ENCODE peak calls at places on chromosomes 16 and 17, in ten cellular contexts. B is heart left ventricle, K is mammary epithelial cell, N is Caco-2, E is endothelial cell of umbilical vein, C is thoracic aorta, T is tibial nerve, W is neuronal stem cell, S is spleen, G is esophagus muscularis mucosa. O is an unnamed sample. For H3K4me1 and H3K36me3, the result is how much of the 10 kb centered on the place peaks cover.

GRCh38 chr16:84416407-84417321 is 48.3 kb downstream of the ATP2C2 start:
- DNase-seq in B (no peak), K (no peak), N (no peak), E (no peak), C (no peak), T (no peak), W (no peak), S (no peak), G (no peak), O (no peak)

GRCh38 chr17:45895304-45895968 is 1.1 kb downstream of the MAPT start:
- DNase-seq in B (peak), K (peak), N (no peak), E (peak), C (no peak), T (no peak), W (peak), S (no peak), G (no peak), O (peak)

GRCh38 chr17:4229627-4230026 is 34.2 kb downstream of the ANKFY1 start:
- DNase-seq in B (peak), K (peak), N (no peak), E (no peak), C (peak), T (no peak), W (no peak), S (no peak), G (peak), O (no peak)

GRCh38 chr16:75821117-75821516 is 94.8 kb upstream of the CPHXL start:
- DNase-seq in B (no peak), K (no peak), N (no peak), E (no peak), C (no peak), T (no peak), W (no peak), S (no peak), G (no peak), O (no peak)

GRCh38 chr16:76943936-76944335 is 247.1 kb upstream of the MON1B start:
- DNase-seq in B (no peak), K (no peak), N (no peak), E (no peak), C (no peak), T (no peak), W (no peak), S (no peak), G (no peak), O (no peak)

GRCh38 chr17:76307966-76308338 is at the start of gene QRICH2:
- DNase-seq in B (no peak), K (no peak), N (no peak), E (no peak), C (no peak), T (no peak), W (no peak), S (peak), G (no peak), O (no peak)

GRCh38 chr17:73551756-73552155 is 92.5 kb downstream of the SDK2 start:
- DNase-seq in B (no peak), K (no peak), N (no peak), E (no peak), C (no peak), T (no peak), W (no peak), S (no peak), G (no peak), O (no peak)

GRCh38 chr17:57868007-57868774 is 18.3 kb upstream of the MRPS23 start:
- DNase-seq in B (peak), K (peak), N (no peak), E (peak), C (peak), T (peak), W (peak), S (peak), G (peak), O (peak)

GRCh38 chr16:87274808-87275207 is 42.4 kb downstream of the C16orf95 start:
- DNase-seq in B (no peak), K (no peak), N (no peak), E (no peak), C (no peak), T (no peak), W (no peak), S (peak), G (no peak), O (no peak)

GRCh38 chr17:42329025-42329976 is 41.0 kb downstream of the STAT5A start:
- DNase-seq in B (no peak), K (peak), N (peak), E (peak), C (no peak), T (no peak), W (peak), S (no peak), G (no peak), O (peak)

GRCh38 chr17:41812176-41813038 is at the start of gene FKBP10:
- DNase-seq in B (peak), K (peak), N (peak), E (peak), C (peak), T (peak), W (peak), S (no peak), G (no peak), O (peak)

GRCh38 chr17:50097907-50098306 is 2.8 kb downstream of the PDK2 start:
- DNase-seq in B (no peak), K (no peak), N (no peak), E (no peak), C (no peak), T (no peak), W (no peak), S (no peak), G (no peak), O (no peak)

GRCh38 chr17:15262291-15263205 is 2.6 kb downstream of the PMP22 start:
- DNase-seq in B (peak), K (peak), N (peak), E (peak), C (peak), T (peak), W (peak), S (peak), G (peak), O (peak)

GRCh38 chr16:835373-835772 is 34.8 kb upstream of the GNG13 start:
- DNase-seq in B (no peak), K (no peak), N (no peak), E (no peak), C (no peak), T (no peak), W (no peak), S (no peak), G (no peak), O (no peak)

GRCh38 chr17:55634702-55635101 is 88.0 kb downstream of the TMEM100 start:
- DNase-seq in B (no peak), K (no peak), N (no peak), E (no peak), C (no peak), T (no peak), W (no peak), S (no peak), G (no peak), O (no peak)

GRCh38 chr16:81645303-81645702 is 133.8 kb upstream of the PLCG2 start:
- DNase-seq in B (peak), K (peak), N (no peak), E (peak), C (no peak), T (no peak), W (no peak), S (peak), G (no peak), O (no peak)

GRCh38 chr16:15542261-15542660 is 100.7 kb downstream of the MARF1 start:
- DNase-seq in B (no peak), K (no peak), N (no peak), E (no peak), C (no peak), T (no peak), W (no peak), S (no peak), G (no peak), O (no peak)

GRCh38 chr17:77332034-77332971 is 191.5 kb downstream of the SEC14L1 start:
- DNase-seq in B (no peak), K (no peak), N (no peak), E (no peak), C (no peak), T (peak), W (no peak), S (peak), G (no peak), O (peak)

GRCh38 chr17:29784661-29785060 is 145.4 kb downstream of the SSH2 start:
- DNase-seq in B (no peak), K (no peak), N (no peak), E (peak), C (no peak), T (no peak), W (no peak), S (no peak), G (no peak), O (no peak)

GRCh38 chr16:21236831-21237230 is 3.3 kb downstream of the ANKS4B start:
- DNase-seq in B (no peak), K (no peak), N (no peak), E (no peak), C (no peak), T (no peak), W (no peak), S (no peak), G (no peak), O (no peak)

GRCh38 chr16:21228473-21228872 is 5.0 kb upstream of the ANKS4B start:
- DNase-seq in B (no peak), K (no peak), N (no peak), E (no peak), C (no peak), T (no peak), W (no peak), S (no peak), G (no peak), O (no peak)

GRCh38 chr16:21235199-21235585 is 1.7 kb downstream of the ANKS4B start:
- DNase-seq in B (no peak), K (no peak), N (no peak), E (no peak), C (no peak), T (no peak), W (no peak), S (no peak), G (no peak), O (no peak)

GRCh38 chr16:21233045-21233520 is 416 bp upstream of the ANKS4B start:
- DNase-seq in B (no peak), K (no peak), N (no peak), E (no peak), C (no peak), T (no peak), W (no peak), S (no peak), G (no peak), O (no peak)

GRCh38 chr16:21233521-21234150 is at the start of gene ANKS4B:
- DNase-seq in B (no peak), K (no peak), N (peak), E (no peak), C (no peak), T (no peak), W (no peak), S (no peak), G (no peak), O (peak)
- H3K4me3 ChIP-seq in B (no peak), K (no peak), N (peak), E (no peak), C (no peak), T (no peak), W (no peak), S (no peak), G (no peak), O (peak)

GRCh38 chr16:53220585-53220984 is 165.8 kb downstream of the CHD9 start:
- DNase-seq in B (no peak), K (no peak), N (no peak), E (peak), C (no peak), T (no peak), W (no peak), S (no peak), G (no peak), O (no peak)

GRCh38 chr16:53224932-53225533 is 170.2 kb downstream of the CHD9 start:
- DNase-seq in B (no peak), K (peak), N (no peak), E (no peak), C (no peak), T (no peak), W (no peak), S (no peak), G (no peak), O (no peak)

GRCh38 chr16:53216798-53217197 is 162.0 kb downstream of the CHD9 start:
- DNase-seq in B (no peak), K (no peak), N (no peak), E (no peak), C (no peak), T (no peak), W (no peak), S (no peak), G (no peak), O (no peak)

DNA sequence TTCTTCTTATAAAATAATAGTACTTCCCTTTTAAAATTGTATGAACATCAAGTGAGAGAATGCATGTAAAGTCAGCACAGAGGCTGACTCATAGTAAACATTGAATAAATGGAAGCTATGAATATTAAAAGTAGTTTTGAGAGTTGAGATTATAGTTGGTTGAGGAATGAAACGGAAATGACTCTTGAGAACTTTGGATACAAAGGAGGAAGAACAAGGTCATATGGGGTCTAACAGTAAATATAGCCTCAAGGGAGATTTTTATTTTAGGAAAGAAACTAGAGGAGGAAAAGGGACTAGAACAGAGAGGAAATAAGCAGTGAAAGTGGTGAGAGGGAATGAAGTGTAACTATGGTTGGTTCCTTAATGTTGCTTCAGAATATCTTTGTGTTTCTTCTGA is 165.0 kb downstream of the CHD9 start:
- DNase-seq in B (no peak), K (no peak), N (no peak), E (peak), C (no peak), T (no peak), W (no peak), S (no peak), G (no peak), O (no peak)
- H3K4me1 ChIP-seq in B (half or more), K (under half), N (under half), E (under half), C (under half), T (half or more), W (under half), S (half or more), G (half or more), O (under half)

GRCh38 chr16:46903255-46903905 is 19.2 kb downstream of the GPT2 start:
- DNase-seq in B (no peak), K (no peak), N (no peak), E (no peak), C (no peak), T (no peak), W (no peak), S (no peak), G (no peak), O (no peak)
- H3K36me3 ChIP-seq in B (under half), K (under half), N (under half), E (under half), C (under half), T (under half), W (half or more), S (under half), G (under half), O (under half)

GRCh38 chr17:79524201-79524882 is 86.5 kb downstream of the RBFOX3 start:
- DNase-seq in B (no peak), K (no peak), N (no peak), E (no peak), C (no peak), T (no peak), W (no peak), S (no peak), G (no peak), O (no peak)

GRCh38 chr17:79522414-79522813 is 88.4 kb downstream of the RBFOX3 start:
- DNase-seq in B (no peak), K (no peak), N (no peak), E (no peak), C (no peak), T (no peak), W (no peak), S (no peak), G (no peak), O (no peak)

GRCh38 chr17:79528592-79529125 is 82.2 kb downstream of the RBFOX3 start:
- DNase-seq in B (no peak), K (no peak), N (no peak), E (no peak), C (no peak), T (no peak), W (no peak), S (no peak), G (no peak), O (no peak)

GRCh38 chr17:79527286-79527685 is 83.6 kb downstream of the RBFOX3 start:
- DNase-seq in B (no peak), K (no peak), N (no peak), E (no peak), C (no peak), T (no peak), W (no peak), S (no peak), G (no peak), O (no peak)

DNA sequence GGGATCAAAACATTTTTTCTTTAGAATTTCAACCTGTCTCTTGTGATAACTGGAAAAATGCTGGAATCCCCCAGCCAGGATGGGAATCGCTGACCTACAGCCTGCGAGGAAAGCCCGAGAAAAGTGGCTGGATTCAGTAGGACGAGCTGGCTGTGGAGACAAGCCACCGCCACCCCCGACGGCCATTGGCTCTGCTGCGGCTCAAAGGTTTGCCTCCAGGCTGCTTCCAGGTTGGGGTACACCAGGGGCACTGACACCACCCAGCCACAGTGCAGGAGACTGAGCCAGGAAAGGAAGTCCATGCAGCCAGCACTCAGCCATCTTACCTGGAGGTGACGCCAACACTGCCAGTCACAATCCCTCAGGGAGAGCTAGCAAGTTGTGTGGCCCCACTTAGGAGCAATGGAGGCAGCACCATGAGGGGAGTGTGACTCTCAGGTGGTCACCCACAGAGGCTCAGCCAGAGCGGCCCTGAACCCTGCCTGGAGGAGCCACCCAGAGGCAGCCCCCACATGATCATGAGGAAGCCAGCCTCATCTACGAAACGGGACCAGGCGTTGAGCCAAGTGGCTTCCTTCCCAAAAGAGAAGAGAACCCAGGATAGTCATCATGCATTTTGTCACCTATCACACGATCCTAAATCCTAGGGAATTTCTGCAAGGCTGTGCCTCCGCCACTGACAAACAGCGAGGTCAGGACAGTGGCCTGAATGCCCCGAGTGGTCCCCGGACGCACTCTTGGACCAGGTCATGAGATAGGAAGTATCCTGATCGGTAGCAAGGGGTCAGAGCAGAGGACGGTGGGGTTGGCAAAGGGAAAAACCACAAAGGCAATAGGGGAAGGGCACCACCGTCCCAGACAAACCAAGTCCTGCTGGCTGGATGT is 84.8 kb downstream of the RBFOX3 start:
- DNase-seq in B (no peak), K (no peak), N (no peak), E (no peak), C (no peak), T (no peak), W (no peak), S (no peak), G (no peak), O (no peak)
- H3K4me3 ChIP-seq in B (no peak), K (no peak), N (no peak), E (no peak), C (no peak), T (no peak), W (no peak), S (no peak), G (no peak), O (no peak)

GRCh38 chr16:66543541-66543940 is 6.4 kb downstream of the TK2 start:
- DNase-seq in B (no peak), K (no peak), N (no peak), E (no peak), C (no peak), T (no peak), W (no peak), S (no peak), G (no peak), O (no peak)
- H3K4me1 ChIP-seq in B (under half), K (under half), N (under half), E (under half), C (under half), T (under half), W (under half), S (half or more), G (under half), O (under half)

GRCh38 chr16:71645450-71645849 is 19.5 kb downstream of the MARVELD3 start:
- DNase-seq in B (no peak), K (peak), N (no peak), E (no peak), C (no peak), T (no peak), W (no peak), S (no peak), G (no peak), O (no peak)
- H3K36me3 ChIP-seq in B (under half), K (under half), N (under half), E (under half), C (under half), T (under half), W (half or more), S (under half), G (under half), O (under half)

GRCh38 chr16:67393111-67393789 is at the start of gene TPPP3:
- DNase-seq in B (peak), K (peak), N (peak), E (peak), C (peak), T (peak), W (peak), S (peak), G (no peak), O (peak)
- H3K4me3 ChIP-seq in B (peak), K (no peak), N (no peak), E (peak), C (peak), T (peak), W (peak), S (peak), G (peak), O (no peak)

GRCh38 chr17:39935896-39936295 is 8.4 kb downstream of the LRRC3C start:
- DNase-seq in B (no peak), K (no peak), N (no peak), E (no peak), C (no peak), T (no peak), W (no peak), S (no peak), G (no peak), O (no peak)
- H3K4me1 ChIP-seq in B (under half), K (under half), N (under half), E (under half), C (under half), T (under half), W (under half), S (under half), G (under half), O (under half)

O was measured in mucosa of descending colon.